ENCODE peak calls at places on chromosomes 16 and 17, in seven cellular contexts. V is prostate gland; C is IMR-90; U is CD4-positive, alpha-beta memory T cell; K is bronchial epithelial cell; J is HL-60; T is AG04450. D is an unnamed sample.
A peak's percentile ranks its signal among the peaks of the same experiment; 100 is the strongest.

GRCh38 chr17:6463616-6464445 is 19.6 kb downstream of the PIMREG start:
- DNase-seq in C (no peak), V (no peak), K (no peak), J (no peak), U (no peak), T (no peak), D (no peak)

GRCh38 chr17:2138318-2138717 is 83.4 kb downstream of the HIC1 start:
- DNase-seq in V (no peak), C (no peak), T (no peak), U (peak; percentile 2), K (no peak), J (peak; percentile 42), D (no peak)

GRCh38 chr16:12456355-12456754 is 347.3 kb downstream of the CPPED1 start:
- DNase-seq in T (no peak), U (no peak), K (no peak), C (no peak), V (no peak), J (no peak), D (no peak)

GRCh38 chr17:49935526-49936210 is 33.3 kb upstream of the DLX4 start:
- DNase-seq in V (no peak), T (no peak), K (no peak), J (no peak), C (no peak), U (no peak), D (no peak)

GRCh38 chr16:70660672-70661350 is 14.5 kb downstream of the IL34 start:
- DNase-seq in C (no peak), T (no peak), K (no peak), U (no peak), J (no peak), V (no peak), D (no peak)

GRCh38 chr16:59950431-59950830 is 1216.3 kb upstream of the GOT2 start:
- DNase-seq in U (no peak), V (no peak), K (peak; percentile 2), J (no peak), C (no peak), T (no peak), D (no peak)

GRCh38 chr17:9926150-9926804 is 21.2 kb upstream of the RCVRN start:
- DNase-seq in C (no peak), V (no peak), J (no peak), K (peak; percentile 15), T (no peak), U (no peak), D (no peak)

GRCh38 chr16:49799172-49799571 is 56.7 kb downstream of the ZNF423 start:
- DNase-seq in C (no peak), U (no peak), V (no peak), T (no peak), K (no peak), J (no peak), D (no peak)

GRCh38 chr17:79368521-79368920 is 242.3 kb downstream of the RBFOX3 start:
- DNase-seq in K (no peak), V (no peak), U (no peak), J (no peak), C (no peak), T (no peak), D (no peak)

GRCh38 chr16:9316008-9316407 is 224.6 kb downstream of the HAPSTR1 start:
- DNase-seq in T (no peak), U (no peak), J (no peak), V (no peak), C (no peak), K (no peak), D (no peak)

GRCh38 chr16:49838639-49839461 is 17.1 kb downstream of the ZNF423 start:
- DNase-seq in V (no peak), T (no peak), K (no peak), J (no peak), U (no peak), C (no peak), D (no peak)

GRCh38 chr16:48936811-48937210 is 326.8 kb upstream of the N4BP1 start:
- DNase-seq in K (no peak), J (no peak), V (no peak), C (no peak), T (no peak), U (no peak), D (no peak)

DNA sequence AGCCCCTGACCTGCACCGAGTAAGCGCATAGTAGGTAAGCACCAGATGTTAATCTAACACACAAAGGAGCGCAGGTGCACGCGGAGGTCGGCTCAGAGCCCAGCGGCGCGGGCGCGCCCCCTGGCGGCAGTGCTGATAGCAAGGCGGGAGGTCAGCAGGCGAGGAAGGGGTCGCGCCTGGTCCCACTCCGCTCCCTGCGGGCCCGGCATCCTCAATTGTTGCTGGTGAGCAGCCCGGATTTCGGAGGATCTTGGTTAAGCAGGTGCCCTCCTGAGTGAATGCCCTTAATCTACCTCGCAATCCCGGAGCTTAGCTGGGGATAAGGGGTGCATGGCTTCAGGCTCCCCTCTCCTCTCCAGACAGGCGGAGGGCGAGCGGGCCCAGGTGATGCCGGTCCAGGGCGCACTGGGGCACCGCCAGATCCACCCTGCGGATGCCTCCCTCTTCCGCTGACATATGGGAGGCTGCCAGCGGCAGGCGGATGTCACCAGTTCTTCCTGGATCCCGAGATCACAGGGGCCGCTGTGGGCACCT is 4.0 kb upstream of the WNT3 start:
- DNase-seq in U (no peak), K (no peak), V (no peak), C (no peak), T (no peak), J (peak; percentile 38), D (no peak)
- H3K27me3 ChIP-seq in U (peaks cover 33% of the 10 kb centered on the region), K (peaks cover 42% of the 10 kb centered on the region), V (peaks cover 7% of the 10 kb centered on the region), C (peaks cover 82% of the 10 kb centered on the region), T (peaks cover 75% of the 10 kb centered on the region), J (peaks cover 47% of the 10 kb centered on the region), D (peaks cover 53% of the 10 kb centered on the region)

GRCh38 chr17:81516439-81516838 is 3.8 kb upstream of the ACTG1 start:
- DNase-seq in U (no peak), T (no peak), J (no peak), K (no peak), C (no peak), V (no peak), D (no peak)

GRCh38 chr17:81517339-81518112 is 4.9 kb upstream of the ACTG1 start:
- DNase-seq in K (no peak), U (no peak), J (peak; percentile 43), V (no peak), C (no peak), T (no peak), D (no peak)

GRCh38 chr17:81515530-81516041 is 3.0 kb upstream of the ACTG1 start:
- DNase-seq in U (peak; percentile 30), J (no peak), C (no peak), V (no peak), T (no peak), K (no peak), D (no peak)

GRCh38 chr17:81518113-81518784 is 5.7 kb upstream of the ACTG1 start:
- DNase-seq in U (no peak), K (no peak), V (no peak), T (no peak), C (no peak), J (no peak), D (no peak)

DNA sequence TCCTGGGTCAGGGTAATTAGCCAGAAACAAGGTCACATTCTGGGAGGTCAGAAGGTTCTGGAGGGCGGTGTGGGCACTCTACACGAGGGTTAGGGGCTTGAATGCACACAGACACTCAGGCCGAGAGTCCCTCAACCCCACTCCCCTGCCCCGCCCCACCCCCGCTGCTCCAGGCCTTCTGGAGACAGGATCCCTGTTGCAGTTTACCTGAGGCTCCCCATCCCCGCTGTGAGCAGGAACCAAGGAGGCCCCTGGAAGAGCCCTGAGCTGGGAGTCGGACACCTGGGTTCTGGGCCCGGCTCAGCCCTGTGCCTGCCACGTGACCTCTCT is 4.4 kb upstream of the ACTG1 start:
- DNase-seq in V (no peak), C (no peak), K (no peak), T (no peak), U (no peak), J (no peak), D (no peak)
- H3K27me3 ChIP-seq in V (no peaks in the 10 kb centered on the region), C (no peaks in the 10 kb centered on the region), K (no peaks in the 10 kb centered on the region), T (no peaks in the 10 kb centered on the region), U (no peaks in the 10 kb centered on the region), J (peaks cover 7% of the 10 kb centered on the region), D (peaks cover 5% of the 10 kb centered on the region)

GRCh38 chr16:67651039-67651438 is 6.1 kb downstream of the CARMIL2 start:
- DNase-seq in C (no peak), V (no peak), K (no peak), U (no peak), J (no peak), T (no peak), D (no peak)

GRCh38 chr16:67650023-67650422 is 5.1 kb downstream of the CARMIL2 start:
- DNase-seq in V (no peak), J (no peak), K (no peak), T (no peak), U (no peak), C (no peak), D (no peak)

GRCh38 chr16:67648088-67648763 is 3.3 kb downstream of the CARMIL2 start:
- DNase-seq in C (no peak), J (no peak), T (no peak), V (no peak), K (no peak), U (no peak), D (no peak)

GRCh38 chr16:67648764-67649407 is 3.9 kb downstream of the CARMIL2 start:
- DNase-seq in K (no peak), T (no peak), U (no peak), J (no peak), C (no peak), V (no peak), D (no peak)

DNA sequence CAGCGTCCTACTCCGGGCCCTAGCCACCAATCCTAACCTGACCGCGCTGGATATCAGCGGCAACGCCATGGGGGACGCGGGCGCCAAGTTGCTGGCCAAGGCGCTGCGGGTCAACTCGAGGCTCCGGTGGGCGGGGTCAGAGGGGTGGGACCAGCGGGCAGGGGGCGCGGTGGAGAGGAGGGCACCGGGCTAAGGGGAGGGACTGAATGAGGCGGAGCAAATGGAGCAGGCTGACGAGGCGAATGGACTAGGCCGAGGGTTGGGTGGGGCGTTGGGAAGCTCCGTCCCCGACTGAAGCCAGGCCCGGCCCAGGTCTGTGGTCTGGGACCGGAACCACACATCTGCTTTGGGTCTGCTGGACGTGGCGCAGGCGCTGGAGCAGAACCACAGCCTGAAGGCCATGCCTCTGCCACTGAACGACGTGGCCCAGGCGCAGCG is 4.6 kb downstream of the CARMIL2 start:
- DNase-seq in K (no peak), T (no peak), C (no peak), V (no peak), U (no peak), J (no peak), D (no peak)
- H3K27me3 ChIP-seq in K (peaks cover 51% of the 10 kb centered on the region), T (peaks cover 60% of the 10 kb centered on the region), C (peaks cover 74% of the 10 kb centered on the region), V (peaks cover 28% of the 10 kb centered on the region), U (no peaks in the 10 kb centered on the region), J (no peaks in the 10 kb centered on the region), D (peaks cover 4% of the 10 kb centered on the region)

DNA sequence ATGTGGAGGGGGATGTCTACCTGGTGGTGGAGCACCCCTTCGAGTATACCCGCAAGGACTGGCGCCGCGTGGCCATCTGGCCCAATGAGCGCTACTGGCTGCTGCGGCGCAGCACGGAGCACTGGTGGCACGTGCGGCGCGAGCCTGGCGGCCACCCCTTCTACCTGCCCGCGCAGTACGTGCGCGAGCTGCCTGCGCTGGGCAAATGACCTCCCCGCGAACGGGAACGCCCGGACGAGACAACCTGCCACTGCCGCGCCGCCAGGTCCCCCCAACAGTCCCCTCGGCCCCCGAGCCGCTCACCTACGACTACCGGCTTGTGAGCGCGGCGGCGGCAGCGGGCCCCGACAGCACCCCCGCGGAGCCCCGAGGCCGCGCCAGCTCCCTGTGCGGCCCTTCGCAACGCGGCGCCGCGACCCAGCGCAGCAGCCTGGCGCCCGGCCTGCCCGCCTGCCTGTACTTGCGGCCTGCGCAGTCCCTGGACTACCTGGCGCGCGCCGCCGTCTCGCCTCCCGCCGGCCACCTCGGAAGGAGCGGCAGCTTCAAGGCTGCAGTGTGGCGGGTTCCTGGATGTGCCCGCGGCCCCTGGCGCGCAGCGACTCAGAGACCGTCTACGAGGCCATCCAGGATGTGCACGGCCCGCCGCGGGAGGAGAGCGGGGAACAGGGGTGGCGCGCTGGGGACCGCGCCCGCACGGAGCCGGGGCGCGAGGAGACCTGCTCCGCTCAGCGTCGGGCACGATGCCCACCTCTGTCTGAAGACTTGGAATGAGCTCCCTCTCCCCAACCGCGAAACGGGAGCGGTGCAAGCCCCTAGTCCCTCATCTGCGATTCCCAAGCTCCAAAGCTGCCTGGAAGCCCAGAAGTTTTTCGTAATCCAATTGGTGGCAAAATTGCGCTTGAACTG is 48.7 kb upstream of the AMZ2 start:
- DNase-seq in V (no peak), J (no peak), K (no peak), C (no peak), U (peak; percentile 48), T (no peak), D (no peak)
- H3K27me3 ChIP-seq in V (peaks cover 4% of the 10 kb centered on the region), J (peaks cover 57% of the 10 kb centered on the region), K (peaks cover 38% of the 10 kb centered on the region), C (peaks cover 59% of the 10 kb centered on the region), U (no peaks in the 10 kb centered on the region), T (peaks cover 53% of the 10 kb centered on the region), D (peaks cover 10% of the 10 kb centered on the region)

D was measured in esophagus muscularis mucosa.